ENCODE peak calls at places on chromosomes 16 and 17, in six cellular contexts. D, R, C, U, Y and W are unnamed samples.
A peak's percentile ranks its signal among the peaks of the same experiment; 100 is the strongest.

GRCh38 chr17:1552911-1553310 is 9.7 kb downstream of the PITPNA start:
- DNase-seq in Y (no peak), D (no peak), R (no peak), C (no peak), U (no peak), W (no peak)

GRCh38 chr16:87086575-87086974 is 230.6 kb downstream of the C16orf95 start:
- DNase-seq in R (no peak), Y (no peak), D (no peak), C (no peak), U (no peak), W (no peak)

GRCh38 chr16:24721830-24722238 is 7.6 kb upstream of the TNRC6A start:
- DNase-seq in U (no peak), R (no peak), D (no peak), C (no peak), Y (no peak), W (no peak)

GRCh38 chr16:379183-379960 is 2.4 kb downstream of the PGAP6 start:
- DNase-seq in R (peak; percentile 84), U (no peak), D (no peak), C (no peak), Y (no peak), W (no peak)

GRCh38 chr17:42414782-42415409 is 8.2 kb downstream of the CAVIN1 start:
- DNase-seq in R (no peak), D (no peak), Y (peak; percentile 49), C (no peak), U (no peak), W (peak; percentile 79)

GRCh38 chr16:11784048-11784780 is 12.8 kb downstream of the ZC3H7A start:
- DNase-seq in R (no peak), U (no peak), Y (no peak), D (no peak), C (no peak), W (no peak)

GRCh38 chr16:14472357-14472756 is 157.7 kb downstream of the PARN start:
- DNase-seq in U (no peak), D (no peak), C (no peak), Y (no peak), R (no peak), W (no peak)

GRCh38 chr16:66154801-66155200 is 211.7 kb upstream of the CDH5 start:
- DNase-seq in Y (no peak), R (no peak), U (no peak), C (no peak), D (no peak), W (no peak)

GRCh38 chr17:17166446-17166845 is 39.7 kb downstream of the PLD6 start:
- DNase-seq in Y (no peak), D (no peak), U (no peak), C (no peak), R (no peak), W (no peak)

GRCh38 chr17:14161419-14161818 is 75.2 kb downstream of the CDRT15 start:
- DNase-seq in Y (peak; percentile 9), D (no peak), R (no peak), C (no peak), U (no peak), W (no peak)
- TF ChIP-seq GABPA in Y (no peak), D (no peak), R (no peak), C (no peak), U (no peak), W (no peak)

DNA sequence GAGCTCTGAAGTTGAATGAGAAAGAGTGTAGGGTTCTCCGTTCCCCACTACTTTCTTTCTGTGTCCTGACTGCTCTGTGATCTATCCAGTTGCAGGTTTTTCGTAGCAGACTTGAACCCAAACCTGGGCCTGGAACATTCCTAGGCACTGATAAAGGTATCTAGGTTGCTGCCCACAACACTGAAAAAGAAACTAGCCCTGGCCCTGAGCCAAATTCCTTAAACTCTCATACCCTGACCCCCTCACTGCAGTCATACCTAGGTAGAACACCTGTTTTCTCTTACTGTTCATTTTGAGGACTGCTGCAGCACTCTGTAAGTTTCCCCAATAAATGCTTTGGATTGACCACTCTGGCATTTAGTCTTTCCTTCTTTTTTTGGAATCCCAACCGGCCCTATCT is 5.4 kb downstream of the HYDIN start:
- DNase-seq in Y (no peak), R (no peak), C (no peak), D (no peak), U (no peak), W (no peak)
- TF ChIP-seq GABPA in Y (no peak), R (no peak), C (no peak), D (no peak), U (no peak), W (no peak)

GRCh38 chr16:23124315-23124714 is 24.9 kb downstream of the USP31 start:
- DNase-seq in D (no peak), C (no peak), U (no peak), R (no peak), Y (no peak), W (no peak)
- TF ChIP-seq GABPA in D (no peak), C (no peak), U (no peak), R (no peak), Y (no peak), W (no peak)

DNA sequence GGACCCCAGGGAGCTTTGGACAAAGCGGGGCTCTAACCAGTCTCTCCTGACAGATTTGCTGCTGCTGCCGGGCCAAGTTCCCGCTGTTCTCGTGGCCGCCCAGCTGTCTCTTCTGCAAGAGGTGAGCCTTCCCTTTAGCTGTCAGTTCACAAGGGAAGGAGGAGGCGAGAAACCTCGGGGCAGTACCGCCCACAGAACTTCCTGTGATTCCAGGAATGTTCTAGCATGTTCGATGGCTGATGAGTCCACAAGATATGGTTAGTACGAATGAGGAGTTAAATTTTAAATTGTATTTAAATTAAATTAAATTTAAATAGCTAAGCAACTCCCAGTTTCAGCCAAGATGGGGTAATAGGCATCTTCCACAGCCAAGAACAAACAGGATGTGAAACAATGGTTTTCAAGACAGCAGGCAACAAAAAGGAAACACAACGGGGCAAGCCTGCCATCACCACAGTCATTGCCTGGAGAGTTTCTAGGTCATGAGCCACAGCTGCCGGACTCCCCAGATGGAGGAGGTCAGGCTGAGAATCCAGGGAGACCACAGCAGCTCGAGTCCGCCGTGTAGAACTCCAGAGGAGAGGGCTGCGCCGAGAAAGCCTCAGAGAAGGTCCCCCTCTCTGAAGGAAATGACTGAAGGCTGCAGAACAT is 9.5 kb upstream of the TCF25 start:
- DNase-seq in R (no peak), C (peak; percentile 69), U (no peak), D (no peak), Y (no peak), W (peak; percentile 28)
- TF ChIP-seq GABPA in R (no peak), C (no peak), U (no peak), D (no peak), Y (no peak), W (no peak)

GRCh38 chr16:21023509-21024202 is 123.1 kb downstream of the LYRM1 start:
- DNase-seq in Y (no peak), C (no peak), R (no peak), D (no peak), U (no peak), W (peak; percentile 6)

GRCh38 chr16:21028728-21029127 is 121.9 kb downstream of the DNAH3 start:
- DNase-seq in C (no peak), U (no peak), D (no peak), R (no peak), Y (no peak), W (no peak)

GRCh38 chr16:21021316-21021715 is 120.7 kb downstream of the LYRM1 start:
- DNase-seq in Y (no peak), U (no peak), R (no peak), C (no peak), D (no peak), W (no peak)

GRCh38 chr16:21026846-21027245 is 123.8 kb downstream of the DNAH3 start:
- DNase-seq in R (no peak), U (no peak), C (no peak), Y (no peak), D (no peak), W (no peak)
- TF ChIP-seq GABPA in R (no peak), U (no peak), C (no peak), Y (no peak), D (no peak), W (no peak)